ENCODE peak calls at places on chromosomes 7 and 10, in four cellular contexts. C is cardiac muscle cell, Y is heart right ventricle, M is aorta. I is an unnamed sample. For H3K4me1 and H3K27me3, the result is how much of the 10 kb centered on the place peaks cover.

GRCh38 chr7:75955293-75955938 is 39.0 kb downstream of the TMEM120A start:
- DNase-seq in M (no peak), Y (no peak), C (no peak), I (no peak)

GRCh38 chr7:112630565-112630964 is 149.8 kb downstream of the LSMEM1 start:
- DNase-seq in C (peak), M (no peak), Y (no peak), I (no peak)

GRCh38 chr10:24716295-24716694 is 7.4 kb downstream of the ARHGAP21 start:
- DNase-seq in Y (no peak), M (no peak), C (no peak), I (no peak)

GRCh38 chr7:132544999-132545398 is 31.3 kb downstream of the PLXNA4 start:
- DNase-seq in C (no peak), M (no peak), Y (no peak), I (no peak)

GRCh38 chr7:13262929-13263530 is 575.6 kb downstream of the ARL4A start:
- DNase-seq in C (peak), M (no peak), Y (no peak), I (peak)

GRCh38 chr7:33766396-33766795 is 138.9 kb upstream of the BMPER start:
- DNase-seq in M (no peak), C (peak), Y (no peak), I (no peak)

GRCh38 chr10:28570598-28570997 is 37.7 kb downstream of the WAC start:
- DNase-seq in M (no peak), Y (no peak), C (no peak), I (no peak)

GRCh38 chr7:140568021-140568813 is 72.4 kb downstream of the DENND2A start:
- DNase-seq in M (no peak), Y (no peak), C (no peak), I (no peak)

GRCh38 chr10:75111906-75112703 is 649 bp downstream of the SAMD8 start:
- DNase-seq in C (peak), M (peak), Y (peak), I (no peak)

GRCh38 chr10:80131499-80131901 is 1.0 kb upstream of the PLAC9 start:
- DNase-seq in Y (no peak), C (no peak), M (no peak), I (no peak)

GRCh38 chr7:141456298-141456697 is 94.9 kb upstream of the AGK start:
- DNase-seq in Y (no peak), C (no peak), M (no peak), I (no peak)

GRCh38 chr7:155583636-155584035 is 37.3 kb upstream of the CNPY1 start:
- DNase-seq in M (no peak), Y (no peak), C (no peak), I (no peak)

GRCh38 chr7:123460616-123461015 is 73.8 kb downstream of the IQUB start:
- DNase-seq in M (no peak), Y (no peak), C (peak), I (no peak)

GRCh38 chr7:105751054-105751453 is 125.3 kb downstream of the ATXN7L1 start:
- DNase-seq in M (no peak), Y (no peak), C (no peak), I (no peak)

GRCh38 chr10:20105931-20106330 is 289.7 kb downstream of the PLXDC2 start:
- DNase-seq in C (peak), Y (no peak), M (no peak), I (no peak)

GRCh38 chr7:65946895-65947294 is 35.1 kb downstream of the GUSB start:
- DNase-seq in Y (no peak), M (no peak), C (peak), I (no peak)

GRCh38 chr10:112208292-112208691 is 24.7 kb upstream of the GPAM start:
- DNase-seq in M (no peak), C (no peak), Y (no peak), I (no peak)

GRCh38 chr10:61754553-61755540 is 92.1 kb downstream of the CABCOCO1 start:
- DNase-seq in M (no peak), C (no peak), Y (no peak), I (no peak)

GRCh38 chr10:27743736-27744477 is 1.7 kb downstream of the MKX start:
- DNase-seq in M (no peak), C (peak), Y (no peak), I (peak)

GRCh38 chr10:73094249-73094850 is 2.3 kb downstream of the P4HA1 start:
- DNase-seq in M (no peak), Y (no peak), C (peak), I (no peak)

GRCh38 chr7:48786951-48787350 is 137.4 kb upstream of the CDC14C start:
- DNase-seq in M (no peak), C (no peak), Y (no peak), I (no peak)

GRCh38 chr7:42071372-42072261 is 165.4 kb downstream of the GLI3 start:
- DNase-seq in Y (no peak), C (peak), M (no peak), I (no peak)

GRCh38 chr10:88190540-88191213 is 327.3 kb downstream of the PTEN start:
- DNase-seq in C (no peak), Y (no peak), M (no peak), I (no peak)

GRCh38 chr10:27783660-27784059 is 38.0 kb upstream of the MKX start:
- DNase-seq in M (no peak), C (peak), Y (peak), I (peak)

DNA sequence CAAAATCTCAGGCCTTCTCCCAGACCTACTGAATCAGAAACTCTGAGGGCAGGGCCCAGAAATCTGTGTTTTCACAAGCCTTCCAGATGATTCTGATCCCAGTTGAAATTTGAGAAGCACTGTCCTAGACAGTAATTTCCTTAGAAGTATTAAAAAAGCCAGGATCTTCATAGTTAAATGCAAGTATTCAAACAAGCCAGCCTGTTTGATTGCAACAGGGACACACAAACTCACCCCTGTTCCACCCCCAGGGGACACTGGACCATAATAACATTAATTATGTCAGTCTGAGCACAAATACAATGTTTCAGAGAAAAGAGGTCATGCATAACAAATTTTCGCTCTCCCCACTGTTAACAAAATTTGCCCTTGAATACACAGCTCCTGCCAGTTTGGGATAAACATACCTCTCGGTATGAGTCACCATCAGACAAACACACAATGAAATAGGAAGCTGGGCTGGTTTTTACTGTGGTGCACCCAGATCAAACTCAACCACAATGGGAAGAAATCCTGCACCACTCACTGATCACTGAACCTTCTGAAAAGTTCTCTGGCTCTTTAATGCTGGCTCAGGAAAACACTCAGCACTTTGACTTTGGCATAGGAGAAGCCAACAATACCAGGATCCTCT is 34.3 kb downstream of the ABLIM1 start:
- DNase-seq in Y (no peak), C (peak), M (no peak), I (no peak)
- H3K4me3 ChIP-seq in Y (no peak), C (no peak), M (no peak), I (no peak)

DNA sequence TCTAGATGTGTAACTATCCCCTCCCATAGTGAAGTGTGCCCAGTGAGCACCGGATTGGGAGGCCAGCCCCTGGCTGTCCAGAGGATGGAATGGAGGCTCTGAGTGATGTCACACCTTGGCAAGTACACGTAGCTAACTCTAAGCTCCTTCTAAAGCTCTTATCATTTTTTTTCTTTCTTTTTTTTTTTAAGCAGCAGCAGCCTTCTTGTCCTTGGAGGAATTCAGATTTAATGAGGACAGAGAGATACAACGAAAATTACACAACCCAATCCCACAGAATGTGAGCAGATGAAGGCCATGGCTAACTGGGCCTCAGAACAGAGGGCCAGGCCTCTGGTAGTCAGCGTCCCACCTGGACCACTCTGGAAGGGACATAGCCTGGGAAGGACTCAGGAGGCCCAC is 11.3 kb downstream of the TNS3 start:
- DNase-seq in M (no peak), C (peak), Y (peak), I (no peak)
- H3K4me1 ChIP-seq in M (under half), C (under half), Y (under half), I (under half)

GRCh38 chr7:56063882-56064625 is at the start of gene SUMF2:
- DNase-seq in C (peak), M (peak), Y (peak), I (peak)

GRCh38 chr7:56063500-56063881 is 595 bp upstream of the SUMF2 start:
- DNase-seq in M (no peak), Y (no peak), C (no peak), I (no peak)

GRCh38 chr7:56062382-56062781 is 1.7 kb upstream of the SUMF2 start:
- DNase-seq in M (no peak), C (peak), Y (no peak), I (no peak)
- H3K27me3 ChIP-seq in M (under half), C (under half), Y (under half), I (under half)

GRCh38 chr10:126931548-126931947 is 26.3 kb downstream of the DOCK1 start:
- DNase-seq in M (no peak), Y (no peak), C (no peak), I (no peak)
- H3K4me3 ChIP-seq in M (peak), Y (no peak), C (no peak), I (no peak)

GRCh38 chr10:96891840-96892239 is 59.7 kb downstream of the LCOR start:
- DNase-seq in Y (no peak), C (no peak), M (no peak), I (no peak)
- H3K4me1 ChIP-seq in Y (under half), C (under half), M (under half), I (under half)

GRCh38 chr10:43043342-43043772 is 33.5 kb upstream of the RET start:
- DNase-seq in Y (no peak), C (no peak), M (peak), I (no peak)
- H3K27me3 ChIP-seq in Y (under half), C (under half), M (under half), I (under half)

DNA sequence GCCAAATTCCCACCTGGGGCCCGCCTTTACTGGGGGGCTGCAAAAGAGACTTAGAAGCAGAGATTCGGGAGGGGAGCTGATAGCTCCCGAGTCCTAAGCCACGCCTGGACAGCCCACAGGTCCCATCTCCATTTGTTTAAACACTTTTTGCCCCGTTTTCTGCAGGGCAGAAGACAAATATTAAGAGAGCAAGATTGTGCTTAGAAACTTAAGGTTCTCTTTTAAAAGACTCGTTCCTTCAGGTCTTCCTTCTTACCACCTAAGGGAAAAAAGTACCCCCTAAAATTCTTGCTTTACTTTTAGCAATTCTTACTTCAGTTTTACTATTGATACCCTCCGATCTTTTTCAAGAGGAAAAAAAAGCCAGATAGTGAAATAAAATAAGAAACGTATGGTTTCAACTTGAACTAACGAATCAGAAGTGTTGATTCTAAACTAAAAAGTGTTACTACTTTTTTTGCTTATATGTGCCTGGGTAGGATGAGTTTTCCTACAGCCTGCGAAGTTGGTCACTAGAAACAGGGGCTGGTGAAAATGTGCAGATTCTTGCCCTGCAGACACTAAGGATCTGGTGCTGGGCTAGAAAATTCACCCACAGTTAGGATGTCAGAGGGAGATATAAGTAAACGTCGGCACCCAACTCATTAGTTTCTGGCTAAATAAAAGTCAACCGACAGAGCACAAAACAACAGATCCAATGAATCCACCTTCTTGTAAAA is 298.8 kb upstream of the NFE2L3 start:
- DNase-seq in M (no peak), Y (no peak), C (no peak), I (no peak)
- H3K4me3 ChIP-seq in M (no peak), Y (no peak), C (no peak), I (no peak)

GRCh38 chr10:125124907-125125306 is 35.5 kb downstream of the CTBP2 start:
- DNase-seq in M (peak), Y (no peak), C (no peak), I (no peak)
- H3K4me1 ChIP-seq in M (under half), Y (half or more), C (under half), I (under half)

GRCh38 chr7:121080913-121081326 is 92.4 kb downstream of the CPED1 start:
- DNase-seq in Y (no peak), C (no peak), M (no peak), I (no peak)
- H3K27me3 ChIP-seq in Y (under half), C (under half), M (under half), I (under half)